ENCODE peak calls at places on chromosomes 5 and 9, in four cellular contexts. X is HepG2; H is effector memory CD4-positive, alpha-beta T cell; V is trophoblast cell. G is an unnamed sample.

GRCh38 chr9:101388507-101388993 is 3.7 kb upstream of the BAAT start:
- DNase-seq in X (peak; percentile 73), H (no peak), V (no peak), G (no peak)

GRCh38 chr5:30605693-30606268 is 587.7 kb upstream of the CDH6 start:
- DNase-seq in X (peak; percentile 98), H (no peak), V (no peak), G (no peak)

GRCh38 chr9:134066546-134066922 is 1.3 kb downstream of the BRD3 start:
- DNase-seq in X (no peak), H (no peak), V (no peak), G (no peak)

GRCh38 chr5:36666986-36667385 is 60.6 kb downstream of the SLC1A3 start:
- DNase-seq in X (no peak), H (no peak), V (no peak), G (no peak)

GRCh38 chr5:152514827-152515397 is 109.8 kb upstream of the NMUR2 start:
- DNase-seq in X (peak; percentile 18), H (no peak), V (no peak), G (no peak)

GRCh38 chr5:32462618-32463017 is 18.1 kb upstream of the ZFR start:
- DNase-seq in X (no peak), H (no peak), V (peak; percentile 45), G (no peak)

GRCh38 chr5:138552700-138553099 is 9.7 kb upstream of the ETF1 start:
- DNase-seq in X (no peak), H (no peak), V (no peak), G (no peak)

GRCh38 chr5:171462136-171462927 is 42.9 kb downstream of the FGF18 start:
- DNase-seq in X (no peak), H (no peak), V (no peak), G (no peak)

GRCh38 chr5:115419794-115420585 is 123.5 kb upstream of the CCDC112 start:
- DNase-seq in X (no peak), H (no peak), V (peak; percentile 24), G (peak; percentile 53)

GRCh38 chr9:78397045-78397843 is 100.3 kb downstream of the PSAT1 start:
- DNase-seq in X (no peak), H (no peak), V (no peak), G (no peak)

GRCh38 chr5:67732921-67733320 is 482.6 kb upstream of the PIK3R1 start:
- DNase-seq in X (no peak), H (no peak), V (no peak), G (no peak)

GRCh38 chr9:114856210-114856941 is 50.5 kb upstream of the TNFSF15 start:
- DNase-seq in X (no peak), H (no peak), V (no peak), G (no peak)

GRCh38 chr9:109094268-109094667 is 25.5 kb downstream of the TMEM245 start:
- DNase-seq in X (no peak), H (no peak), V (no peak), G (no peak)

GRCh38 chr5:56288880-56289601 is 55.9 kb upstream of the ANKRD55 start:
- DNase-seq in X (no peak), H (no peak), V (no peak), G (no peak)

GRCh38 chr9:87062706-87063105 is 115.4 kb upstream of the GAS1 start:
- DNase-seq in X (no peak), H (no peak), V (no peak), G (no peak)

GRCh38 chr5:98543490-98543889 is 230.0 kb upstream of the RGMB start:
- DNase-seq in X (no peak), H (no peak), V (no peak), G (no peak)

GRCh38 chr5:95988094-95988493 is 26.4 kb upstream of the ELL2 start:
- DNase-seq in X (peak; percentile 50), H (no peak), V (no peak), G (no peak)

GRCh38 chr5:117881426-117882230 is 1106.7 kb downstream of the DTWD2 start:
- DNase-seq in X (no peak), H (no peak), V (no peak), G (no peak)

GRCh38 chr9:107397076-107398049 is 92.2 kb downstream of the KLF4 start:
- DNase-seq in X (no peak), H (no peak), V (no peak), G (no peak)

GRCh38 chr5:16418471-16418922 is 47.1 kb downstream of the ZNF622 start:
- DNase-seq in X (no peak), H (no peak), V (no peak), G (no peak)

GRCh38 chr5:80275347-80275746 is 19.5 kb upstream of the SERINC5 start:
- DNase-seq in X (peak; percentile 40), H (no peak), V (no peak), G (no peak)

GRCh38 chr9:90024823-90025222 is 420.0 kb downstream of the GADD45G start:
- DNase-seq in X (no peak), H (no peak), V (no peak), G (no peak)

GRCh38 chr9:116895956-116896355 is 208.9 kb downstream of the TRIM32 start:
- DNase-seq in X (no peak), H (no peak), V (no peak), G (peak; percentile 46)

GRCh38 chr9:35690447-35691324 is 961 bp upstream of the TPM2 start:
- DNase-seq in X (no peak), H (no peak), V (peak; percentile 25), G (no peak)

GRCh38 chr5:74384851-74385250 is 255.7 kb downstream of the ENC1 start:
- DNase-seq in X (no peak), H (no peak), V (no peak), G (no peak)

GRCh38 chr9:22921742-22922141 is 475.1 kb downstream of the DMRTA1 start:
- DNase-seq in X (no peak), H (no peak), V (no peak), G (no peak)

GRCh38 chr5:129043894-129044293 is 50.7 kb upstream of the ISOC1 start:
- DNase-seq in X (no peak), H (no peak), V (no peak), G (no peak)

GRCh38 chr9:129278391-129279237 is 100.6 kb upstream of the IER5L start:
- DNase-seq in X (no peak), H (no peak), V (peak; percentile 76), G (peak; percentile 97)

GRCh38 chr5:172800088-172800551 is 29.1 kb upstream of the DUSP1 start:
- DNase-seq in X (no peak), H (no peak), V (peak; percentile 98), G (no peak)

GRCh38 chr5:168765220-168766037 is 186.3 kb upstream of the PANK3 start:
- DNase-seq in X (no peak), H (no peak), V (no peak), G (no peak)

GRCh38 chr5:59485629-59486439 is 407.7 kb downstream of the PDE4D start:
- DNase-seq in X (no peak), H (no peak), V (peak; percentile 79), G (no peak)

GRCh38 chr9:7377489-7377888 is 422.1 kb downstream of the DMAC1 start:
- DNase-seq in X (no peak), H (no peak), V (no peak), G (no peak)

GRCh38 chr9:79694676-79695400 is 123.1 kb downstream of the TLE4 start:
- DNase-seq in X (no peak), H (no peak), V (peak; percentile 35), G (no peak)

GRCh38 chr5:31626156-31626555 is 12.8 kb upstream of the PDZD2 start:
- DNase-seq in X (no peak), H (no peak), V (no peak), G (no peak)

GRCh38 chr9:113885183-113886002 is 9.3 kb downstream of the ZNF618 start:
- DNase-seq in X (no peak), H (no peak), V (no peak), G (no peak)

GRCh38 chr5:10703676-10704075 is 57.4 kb downstream of the DAP start:
- DNase-seq in X (no peak), H (no peak), V (no peak), G (no peak)

GRCh38 chr5:10702911-10703491 is 58.0 kb downstream of the DAP start:
- DNase-seq in X (no peak), H (no peak), V (peak; percentile 81), G (peak; percentile 99)

GRCh38 chr5:10706326-10706725 is 54.7 kb downstream of the DAP start:
- DNase-seq in X (no peak), H (no peak), V (peak; percentile 40), G (no peak)

GRCh38 chr5:10705736-10706135 is 55.3 kb downstream of the DAP start:
- DNase-seq in X (no peak), H (no peak), V (peak; percentile 73), G (peak; percentile 65)

GRCh38 chr5:10704949-10705621 is 55.9 kb downstream of the DAP start:
- DNase-seq in X (no peak), H (no peak), V (peak; percentile 92), G (peak; percentile 99)
- H3K27ac ChIP-seq in X (no peak overlapping the region), H (no peak overlapping the region), V (peak overlapping the region; percentile 23), G (peak overlapping the region; percentile 96)

DNA sequence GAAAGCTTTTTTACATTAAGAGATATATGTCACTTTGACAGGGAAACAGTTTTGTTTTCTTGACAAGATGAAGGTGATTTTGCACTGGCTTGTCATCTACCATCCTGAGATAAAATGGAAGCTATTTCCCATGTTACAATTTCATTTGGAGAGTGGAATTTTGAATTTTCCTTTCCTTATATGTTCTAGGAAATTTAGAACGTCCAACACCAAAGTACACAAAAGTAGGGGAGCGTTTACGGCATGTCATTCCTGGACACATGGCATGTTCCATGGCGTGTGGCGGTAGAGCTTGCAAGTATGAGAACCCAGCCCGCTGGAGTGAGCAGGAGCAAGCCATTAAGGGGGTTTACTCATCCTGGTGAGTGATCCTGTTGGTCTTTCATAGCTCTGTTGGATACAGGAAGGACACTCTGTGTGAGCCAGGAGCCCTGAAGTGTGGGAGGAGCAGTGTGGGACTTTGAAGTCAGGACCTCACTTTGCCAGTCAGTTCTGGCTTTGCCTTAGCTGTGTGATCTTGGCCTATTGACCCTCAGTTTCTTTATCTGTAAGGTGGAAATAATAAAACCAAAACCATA is 887 bp downstream of the PTPDC1 start:
- DNase-seq in X (peak; percentile 59), H (no peak), V (no peak), G (no peak)
- H3K27ac ChIP-seq in X (peak overlapping the region; percentile 5), H (no peak overlapping the region), V (no peak overlapping the region), G (no peak overlapping the region)

GRCh38 chr5:132260051-132260450 is 2.6 kb downstream of the PDLIM4 start:
- DNase-seq in X (no peak), H (no peak), V (no peak), G (no peak)

GRCh38 chr5:132258102-132259060 is 885 bp downstream of the PDLIM4 start:
- DNase-seq in X (no peak), H (no peak), V (no peak), G (no peak)

GRCh38 chr5:132260714-132261615 is 3.5 kb downstream of the PDLIM4 start:
- DNase-seq in X (no peak), H (no peak), V (no peak), G (peak; percentile 76)

GRCh38 chr5:132257131-132258101 is at the start of gene PDLIM4:
- DNase-seq in X (no peak), H (no peak), V (no peak), G (no peak)

GRCh38 chr5:132259061-132259851 is 1.8 kb downstream of the PDLIM4 start:
- DNase-seq in X (no peak), H (no peak), V (no peak), G (no peak)
- H3K27ac ChIP-seq in X (no peak overlapping the region), H (no peak overlapping the region), V (no peak overlapping the region), G (no peak overlapping the region)

DNA sequence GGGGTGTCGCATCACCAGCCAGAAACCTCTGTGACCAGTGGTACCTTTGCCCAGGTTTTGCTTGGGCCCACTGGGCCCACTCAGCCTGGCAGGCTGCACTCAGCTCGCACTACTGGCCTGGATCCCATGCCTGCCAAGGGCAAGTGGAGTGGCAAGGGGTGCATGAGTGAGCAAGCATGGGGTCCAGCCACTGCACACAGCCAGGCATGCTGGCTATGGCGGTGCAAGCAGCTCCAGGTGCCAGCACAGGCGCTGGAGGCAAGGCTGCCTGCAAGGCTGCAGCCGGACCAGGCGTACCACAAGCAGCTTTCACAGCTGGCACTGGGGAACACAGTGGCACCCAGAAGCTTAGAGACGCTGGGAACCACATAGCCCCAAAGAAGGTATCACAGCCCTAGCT is 80.1 kb downstream of the NLN start:
- DNase-seq in X (no peak), H (no peak), V (no peak), G (no peak)
- H3K27ac ChIP-seq in X (no peak overlapping the region), H (no peak overlapping the region), V (no peak overlapping the region), G (no peak overlapping the region)